ENCODE peak calls at places on chromosomes 13 and 19, in seven cellular contexts. Q is glutamatergic neuron; R is naive thymus-derived CD4-positive, alpha-beta T cell; Y is NT2/D1; K is small intestine; D is activated T-helper 2 cell treated with anti-CD3 and anti-CD28 coated beads, Interferon-gamma antibody, Interleukin-2, Interleukin-4, amounts not matched to agents 10 μg/mL and 5 μg/mL and 100 μg/mL, durations not matched to agents 14 hours and 24 hours and 36 hours; S is NCI-H69. H is an unnamed sample.

GRCh38 chr13:27022571-27023311 is 148.9 kb downstream of the USP12 start:
- DNase-seq in R (no peak), Q (no peak), K (no peak), S (peak), Y (no peak), D (no peak), H (no peak)

GRCh38 chr19:41999071-41999877 is 5.2 kb upstream of the ATP1A3 start:
- DNase-seq in Y (no peak), R (no peak), K (no peak), Q (peak), D (no peak), S (peak), H (peak)

GRCh38 chr13:33642374-33643065 is 175.4 kb upstream of the RFC3 start:
- DNase-seq in S (no peak), R (no peak), D (no peak), Y (no peak), Q (no peak), K (peak), H (no peak)

GRCh38 chr19:11296264-11296663 is 304 bp downstream of the TSPAN16 start:
- DNase-seq in D (no peak), R (no peak), Q (no peak), Y (no peak), S (no peak), K (no peak), H (no peak)

GRCh38 chr13:79593121-79593520 is 112.2 kb downstream of the NDFIP2 start:
- DNase-seq in Q (no peak), Y (no peak), R (no peak), D (no peak), K (no peak), S (no peak), H (no peak)

GRCh38 chr19:18156841-18157464 is 4.0 kb downstream of the PIK3R2 start:
- DNase-seq in Y (no peak), K (peak), R (no peak), S (peak), D (no peak), Q (no peak), H (no peak)

GRCh38 chr13:113162783-113163685 is 4.6 kb downstream of the PROZ start:
- DNase-seq in K (no peak), S (peak), D (no peak), Q (no peak), Y (no peak), R (no peak), H (no peak)

GRCh38 chr13:52454459-52454824 is 836 bp upstream of the CKAP2 start:
- DNase-seq in Q (no peak), R (no peak), S (peak), Y (no peak), D (peak), K (peak), H (peak)

GRCh38 chr13:26584713-26585112 is 27.2 kb downstream of the WASF3 start:
- DNase-seq in S (peak), D (no peak), Y (no peak), Q (no peak), K (no peak), R (no peak), H (no peak)

GRCh38 chr13:35888327-35888940 is 242.7 kb downstream of the DCLK1 start:
- DNase-seq in Y (no peak), Q (no peak), K (no peak), S (peak), R (no peak), D (no peak), H (no peak)

GRCh38 chr13:39105110-39105509 is 66.9 kb downstream of the NHLRC3 start:
- DNase-seq in K (peak), D (no peak), R (no peak), Q (no peak), Y (no peak), S (peak), H (no peak)

GRCh38 chr19:2050991-2051770 is at the start of gene MKNK2:
- DNase-seq in Y (peak), Q (peak), K (peak), D (peak), S (peak), R (peak), H (peak)

GRCh38 chr13:40986328-40986856 is 32.7 kb downstream of the ELF1 start:
- DNase-seq in R (no peak), D (no peak), S (peak), Y (no peak), K (no peak), Q (no peak), H (no peak)

GRCh38 chr13:30145709-30146367 is 161.5 kb downstream of the KATNAL1 start:
- DNase-seq in Q (no peak), R (no peak), K (no peak), D (no peak), Y (no peak), S (no peak), H (no peak)

GRCh38 chr13:39415003-39415402 is 188.0 kb downstream of the LHFPL6 start:
- DNase-seq in D (no peak), Y (no peak), S (no peak), R (no peak), Q (no peak), K (peak), H (no peak)

GRCh38 chr19:41476583-41476982 is 33.6 kb downstream of the ERICH4 start:
- DNase-seq in K (no peak), Y (no peak), Q (no peak), D (no peak), S (no peak), R (no peak), H (no peak)

GRCh38 chr13:99931462-99931861 is 40.1 kb downstream of the ZIC5 start:
- DNase-seq in Y (no peak), D (no peak), Q (no peak), S (peak), K (no peak), R (no peak), H (no peak)

GRCh38 chr13:79803939-79804487 is 323.1 kb downstream of the NDFIP2 start:
- DNase-seq in Q (no peak), S (peak), K (no peak), D (no peak), Y (no peak), R (no peak), H (no peak)

GRCh38 chr19:28505134-28505533 is 707.8 kb downstream of the UQCRFS1 start:
- DNase-seq in D (no peak), R (no peak), S (no peak), K (no peak), Q (no peak), Y (no peak), H (no peak)

GRCh38 chr13:20190481-20191310 is 2.0 kb downstream of the GJB2 start:
- DNase-seq in S (no peak), R (no peak), Y (no peak), K (no peak), D (no peak), Q (no peak), H (no peak)

GRCh38 chr19:44625531-44626066 is 12.2 kb downstream of the IGSF23 start:
- DNase-seq in K (no peak), Y (no peak), R (no peak), Q (no peak), D (no peak), S (no peak), H (no peak)

GRCh38 chr13:110319774-110320509 is 12.9 kb downstream of the COL4A2 start:
- DNase-seq in D (no peak), K (no peak), S (no peak), Y (no peak), R (no peak), Q (no peak), H (no peak)

GRCh38 chr19:18098891-18099622 is 1.5 kb downstream of the MAST3 start:
- DNase-seq in S (peak), D (no peak), R (no peak), Y (no peak), K (no peak), Q (no peak), H (peak)

GRCh38 chr13:86877449-86877848 is 793.7 kb upstream of the SLITRK5 start:
- DNase-seq in D (no peak), Q (no peak), Y (no peak), R (no peak), K (peak), S (no peak), H (no peak)

GRCh38 chr13:66665991-66666390 is 564.1 kb downstream of the PCDH9 start:
- DNase-seq in D (no peak), S (peak), K (no peak), Q (peak), Y (peak), R (no peak), H (no peak)

H was measured in CD4-positive, CD25-positive, alpha-beta regulatory T cell.